ENCODE peak calls at places on chromosomes 11 and 22, in six cellular contexts. One of them, this sample, is unnamed.

GRCh38 chr11:129143335-129143734 is 48.8 kb downstream of the ARHGAP32 start:
- DNase-seq in fibroblast of villous mesenchyme: peak
- DNase-seq in CD8-positive, alpha-beta T cell: no peak
- DNase-seq in heart left ventricle: peak
- DNase-seq in mesothelial cell of epicardium: no peak
- DNase-seq in AG04450: peak
- DNase-seq in this sample: no peak

GRCh38 chr11:8477151-8477550 is 116.9 kb downstream of the STK33 start:
- DNase-seq in fibroblast of villous mesenchyme: no peak
- DNase-seq in CD8-positive, alpha-beta T cell: no peak
- DNase-seq in heart left ventricle: no peak
- DNase-seq in mesothelial cell of epicardium: no peak
- DNase-seq in AG04450: no peak
- DNase-seq in this sample: no peak

GRCh38 chr11:7583248-7583647 is 69.4 kb downstream of the PPFIBP2 start:
- DNase-seq in fibroblast of villous mesenchyme: no peak
- DNase-seq in CD8-positive, alpha-beta T cell: no peak
- DNase-seq in heart left ventricle: no peak
- DNase-seq in mesothelial cell of epicardium: no peak
- DNase-seq in AG04450: no peak
- DNase-seq in this sample: no peak

GRCh38 chr11:2740275-2740940 is 40.6 kb upstream of the KCNQ1OT1 start:
- DNase-seq in fibroblast of villous mesenchyme: no peak
- DNase-seq in CD8-positive, alpha-beta T cell: no peak
- DNase-seq in heart left ventricle: no peak
- DNase-seq in mesothelial cell of epicardium: no peak
- DNase-seq in AG04450: no peak
- DNase-seq in this sample: no peak

GRCh38 chr11:60900673-60901404 is 5.5 kb downstream of the PRPF19 start:
- DNase-seq in fibroblast of villous mesenchyme: no peak
- DNase-seq in CD8-positive, alpha-beta T cell: no peak
- DNase-seq in heart left ventricle: no peak
- DNase-seq in mesothelial cell of epicardium: no peak
- DNase-seq in AG04450: no peak
- DNase-seq in this sample: no peak

GRCh38 chr11:73325036-73325981 is 17.2 kb downstream of the ARHGEF17 start:
- DNase-seq in fibroblast of villous mesenchyme: peak
- DNase-seq in CD8-positive, alpha-beta T cell: no peak
- DNase-seq in heart left ventricle: no peak
- DNase-seq in mesothelial cell of epicardium: no peak
- DNase-seq in AG04450: no peak
- DNase-seq in this sample: no peak

GRCh38 chr11:125694951-125695350 is 14.3 kb upstream of the ACRV1 start:
- DNase-seq in fibroblast of villous mesenchyme: no peak
- DNase-seq in CD8-positive, alpha-beta T cell: no peak
- DNase-seq in heart left ventricle: no peak
- DNase-seq in mesothelial cell of epicardium: no peak
- DNase-seq in AG04450: no peak
- DNase-seq in this sample: no peak

GRCh38 chr11:59761985-59762384 is 6.8 kb downstream of the STX3 start:
- DNase-seq in fibroblast of villous mesenchyme: no peak
- DNase-seq in CD8-positive, alpha-beta T cell: no peak
- DNase-seq in heart left ventricle: peak
- DNase-seq in mesothelial cell of epicardium: no peak
- DNase-seq in AG04450: no peak
- DNase-seq in this sample: no peak

GRCh38 chr11:11036185-11037161 is 178.6 kb upstream of the ZBED5 start:
- DNase-seq in fibroblast of villous mesenchyme: peak
- DNase-seq in CD8-positive, alpha-beta T cell: peak
- DNase-seq in heart left ventricle: peak
- DNase-seq in mesothelial cell of epicardium: no peak
- DNase-seq in AG04450: no peak
- DNase-seq in this sample: no peak

GRCh38 chr11:45453721-45454120 is 167.6 kb upstream of the SYT13 start:
- DNase-seq in fibroblast of villous mesenchyme: no peak
- DNase-seq in CD8-positive, alpha-beta T cell: no peak
- DNase-seq in heart left ventricle: no peak
- DNase-seq in mesothelial cell of epicardium: no peak
- DNase-seq in AG04450: no peak
- DNase-seq in this sample: no peak

GRCh38 chr22:21690401-21690801 is 24.6 kb downstream of the PPIL2 start:
- DNase-seq in fibroblast of villous mesenchyme: no peak
- DNase-seq in CD8-positive, alpha-beta T cell: no peak
- DNase-seq in heart left ventricle: no peak
- DNase-seq in mesothelial cell of epicardium: no peak
- DNase-seq in AG04450: no peak
- DNase-seq in this sample: no peak

GRCh38 chr22:48323746-48324145 is 1503.9 kb downstream of the BRD1 start:
- DNase-seq in fibroblast of villous mesenchyme: no peak
- DNase-seq in CD8-positive, alpha-beta T cell: no peak
- DNase-seq in heart left ventricle: no peak
- DNase-seq in mesothelial cell of epicardium: no peak
- DNase-seq in AG04450: no peak
- DNase-seq in this sample: no peak

DNA sequence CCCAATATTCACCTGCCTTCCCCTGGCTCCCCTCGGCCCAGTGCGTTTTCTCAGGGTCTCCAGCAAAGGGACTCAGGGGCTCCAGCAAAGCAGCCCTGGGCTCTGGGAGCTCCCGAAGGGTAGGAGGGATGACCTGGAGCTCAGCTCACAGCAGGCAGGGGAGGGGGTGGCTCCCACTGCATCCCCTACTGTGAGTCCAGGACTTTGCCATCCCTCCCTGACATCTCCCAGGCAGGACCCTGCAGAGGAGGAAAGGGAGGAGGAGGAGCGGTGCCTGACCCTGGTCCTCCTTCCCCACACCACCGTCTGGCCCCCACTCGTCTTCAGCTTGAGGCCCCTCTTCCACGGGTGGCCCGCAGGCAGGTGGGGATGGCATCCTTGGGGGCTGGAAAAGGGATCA is 5.0 kb downstream of the CABP7 start:
- DNase-seq in fibroblast of villous mesenchyme: no peak
- DNase-seq in CD8-positive, alpha-beta T cell: no peak
- DNase-seq in heart left ventricle: no peak
- DNase-seq in mesothelial cell of epicardium: no peak
- DNase-seq in AG04450: no peak
- DNase-seq in this sample: no peak
- TF ChIP-seq CTCF in fibroblast of villous mesenchyme: no peak
- TF ChIP-seq CTCF in CD8-positive, alpha-beta T cell: no peak
- TF ChIP-seq CTCF in heart left ventricle: no peak
- TF ChIP-seq CTCF in mesothelial cell of epicardium: no peak
- TF ChIP-seq CTCF in AG04450: no peak
- TF ChIP-seq CTCF in this sample: no peak

GRCh38 chr11:65532388-65533064 is 7.6 kb downstream of the SCYL1 start:
- DNase-seq in fibroblast of villous mesenchyme: no peak
- DNase-seq in CD8-positive, alpha-beta T cell: no peak
- DNase-seq in heart left ventricle: no peak
- DNase-seq in mesothelial cell of epicardium: no peak
- DNase-seq in AG04450: no peak
- DNase-seq in this sample: no peak
- TF ChIP-seq CTCF in fibroblast of villous mesenchyme: no peak
- TF ChIP-seq CTCF in CD8-positive, alpha-beta T cell: no peak
- TF ChIP-seq CTCF in heart left ventricle: no peak
- TF ChIP-seq CTCF in mesothelial cell of epicardium: no peak
- TF ChIP-seq CTCF in AG04450: no peak
- TF ChIP-seq CTCF in this sample: no peak

GRCh38 chr11:118790357-118791014 is 478 bp downstream of the DDX6 start:
- DNase-seq in fibroblast of villous mesenchyme: peak
- DNase-seq in CD8-positive, alpha-beta T cell: peak
- DNase-seq in heart left ventricle: peak
- DNase-seq in mesothelial cell of epicardium: no peak
- DNase-seq in AG04450: no peak
- DNase-seq in this sample: peak
- TF ChIP-seq CTCF in fibroblast of villous mesenchyme: peak
- TF ChIP-seq CTCF in CD8-positive, alpha-beta T cell: peak
- TF ChIP-seq CTCF in heart left ventricle: peak
- TF ChIP-seq CTCF in mesothelial cell of epicardium: no peak
- TF ChIP-seq CTCF in AG04450: peak
- TF ChIP-seq CTCF in this sample: no peak

DNA sequence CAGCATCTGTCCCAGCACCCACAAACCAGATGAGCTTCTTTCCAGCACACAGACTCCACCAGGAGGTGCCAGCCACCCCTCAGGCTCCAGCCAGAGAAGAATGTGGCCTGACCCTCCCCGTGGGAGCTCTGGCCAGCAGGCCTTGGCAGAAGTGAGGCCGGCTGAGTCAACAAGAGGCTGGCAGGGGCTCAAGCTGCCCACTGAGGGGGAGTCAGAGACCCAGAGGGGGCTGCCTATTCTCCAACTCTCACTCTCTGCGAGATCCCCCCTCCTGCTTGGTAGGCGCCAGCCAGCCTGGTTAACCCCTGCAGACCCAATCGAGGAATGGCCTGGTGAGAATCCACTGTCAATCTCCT is 10.6 kb upstream of the CDC42EP1 start:
- DNase-seq in fibroblast of villous mesenchyme: peak
- DNase-seq in CD8-positive, alpha-beta T cell: no peak
- DNase-seq in heart left ventricle: no peak
- DNase-seq in mesothelial cell of epicardium: no peak
- DNase-seq in AG04450: no peak
- DNase-seq in this sample: no peak
- TF ChIP-seq CTCF in fibroblast of villous mesenchyme: peak
- TF ChIP-seq CTCF in CD8-positive, alpha-beta T cell: no peak
- TF ChIP-seq CTCF in heart left ventricle: peak
- TF ChIP-seq CTCF in mesothelial cell of epicardium: no peak
- TF ChIP-seq CTCF in AG04450: peak
- TF ChIP-seq CTCF in this sample: no peak

GRCh38 chr11:76695767-76696166 is 25.2 kb upstream of the LRRC32 start:
- DNase-seq in fibroblast of villous mesenchyme: no peak
- DNase-seq in CD8-positive, alpha-beta T cell: no peak
- DNase-seq in heart left ventricle: no peak
- DNase-seq in mesothelial cell of epicardium: no peak
- DNase-seq in AG04450: no peak
- DNase-seq in this sample: no peak

GRCh38 chr11:76700177-76701100 is 29.9 kb upstream of the LRRC32 start:
- DNase-seq in fibroblast of villous mesenchyme: peak
- DNase-seq in CD8-positive, alpha-beta T cell: no peak
- DNase-seq in heart left ventricle: no peak
- DNase-seq in mesothelial cell of epicardium: peak
- DNase-seq in AG04450: peak
- DNase-seq in this sample: no peak

GRCh38 chr11:76696756-76697155 is 26.2 kb upstream of the LRRC32 start:
- DNase-seq in fibroblast of villous mesenchyme: no peak
- DNase-seq in CD8-positive, alpha-beta T cell: no peak
- DNase-seq in heart left ventricle: no peak
- DNase-seq in mesothelial cell of epicardium: no peak
- DNase-seq in AG04450: no peak
- DNase-seq in this sample: no peak

GRCh38 chr11:76699461-76700091 is 29.0 kb upstream of the LRRC32 start:
- DNase-seq in fibroblast of villous mesenchyme: no peak
- DNase-seq in CD8-positive, alpha-beta T cell: no peak
- DNase-seq in heart left ventricle: no peak
- DNase-seq in mesothelial cell of epicardium: no peak
- DNase-seq in AG04450: no peak
- DNase-seq in this sample: no peak

GRCh38 chr11:76698321-76699043 is 27.9 kb upstream of the LRRC32 start:
- DNase-seq in fibroblast of villous mesenchyme: no peak
- DNase-seq in CD8-positive, alpha-beta T cell: no peak
- DNase-seq in heart left ventricle: no peak
- DNase-seq in mesothelial cell of epicardium: no peak
- DNase-seq in AG04450: no peak
- DNase-seq in this sample: no peak
- TF ChIP-seq CTCF in fibroblast of villous mesenchyme: peak
- TF ChIP-seq CTCF in CD8-positive, alpha-beta T cell: no peak
- TF ChIP-seq CTCF in heart left ventricle: no peak
- TF ChIP-seq CTCF in mesothelial cell of epicardium: no peak
- TF ChIP-seq CTCF in AG04450: no peak
- TF ChIP-seq CTCF in this sample: no peak

GRCh38 chr11:112345708-112346107 is 85.0 kb upstream of the PLET1 start:
- DNase-seq in fibroblast of villous mesenchyme: peak
- DNase-seq in CD8-positive, alpha-beta T cell: no peak
- DNase-seq in heart left ventricle: no peak
- DNase-seq in mesothelial cell of epicardium: no peak
- DNase-seq in AG04450: no peak
- DNase-seq in this sample: no peak
- TF ChIP-seq CTCF in fibroblast of villous mesenchyme: peak
- TF ChIP-seq CTCF in CD8-positive, alpha-beta T cell: no peak
- TF ChIP-seq CTCF in heart left ventricle: no peak
- TF ChIP-seq CTCF in mesothelial cell of epicardium: no peak
- TF ChIP-seq CTCF in AG04450: peak
- TF ChIP-seq CTCF in this sample: no peak

This sample was measured in activated B cell treated with CpG ODN at 0.5 μM for 24 hours.